ENCODE peak calls at places on chromosome 22, in nine cellular contexts. V is effector memory CD8-positive, alpha-beta T cell; R is PC-9; X is HT-29; Y is AG09309; J is cardiac fibroblast; K is frontal cortex; A is IMR-90; M is AG10803. G is an unnamed sample.
A peak's percentile ranks its signal among the peaks of the same experiment; 100 is the strongest.

GRCh38 chr22:37552560-37553163 is 7.6 kb upstream of the CDC42EP1 start:
- DNase-seq in J (no peak), Y (no peak), K (peak; percentile 14), V (no peak), A (peak; percentile 55), M (peak; percentile 71), X (no peak), R (no peak), G (no peak)

GRCh38 chr22:36234919-36235318 is 4.4 kb downstream of the APOL2 start:
- DNase-seq in R (no peak), X (no peak), K (no peak), V (no peak), A (no peak), Y (no peak), M (no peak), J (no peak), G (no peak)

GRCh38 chr22:30610299-30610698 is 3.3 kb downstream of the TCN2 start:
- DNase-seq in Y (no peak), K (no peak), A (no peak), V (no peak), X (no peak), R (no peak), J (no peak), M (no peak), G (no peak)

GRCh38 chr22:31944700-31945477 is 554 bp downstream of the YWHAH start:
- DNase-seq in K (peak; percentile 68), X (peak; percentile 27), R (no peak), M (no peak), J (no peak), A (no peak), Y (no peak), V (peak; percentile 36), G (no peak)

GRCh38 chr22:37567991-37568390 is 7.7 kb downstream of the CDC42EP1 start:
- DNase-seq in V (no peak), J (no peak), Y (no peak), M (no peak), K (peak; percentile 10), X (no peak), R (no peak), A (no peak), G (no peak)

GRCh38 chr22:47807506-47807905 is 1045.1 kb downstream of the TBC1D22A start:
- DNase-seq in M (no peak), R (no peak), X (no peak), J (no peak), A (no peak), Y (no peak), K (no peak), V (no peak), G (no peak)

GRCh38 chr22:42084874-42085273 is 5.4 kb downstream of the SMDT1 start:
- DNase-seq in J (no peak), V (no peak), X (no peak), R (no peak), K (no peak), M (no peak), A (no peak), Y (no peak), G (no peak)

GRCh38 chr22:43481528-43482309 is 69.9 kb downstream of the MPPED1 start:
- DNase-seq in X (no peak), Y (no peak), K (peak; percentile 32), V (no peak), A (no peak), M (no peak), R (no peak), J (no peak), G (no peak)

GRCh38 chr22:28345304-28345703 is 334.3 kb downstream of the TTC28 start:
- DNase-seq in V (no peak), K (no peak), X (no peak), M (peak; percentile 73), J (peak; percentile 14), A (no peak), R (no peak), Y (no peak), G (no peak)

GRCh38 chr22:32446321-32446720 is 17.9 kb downstream of the BPIFC start:
- DNase-seq in K (no peak), Y (no peak), R (no peak), A (peak; percentile 4), V (no peak), J (peak; percentile 3), M (no peak), X (no peak), G (no peak)

GRCh38 chr22:35918466-35918865 is 110.2 kb downstream of the RBFOX2 start:
- DNase-seq in Y (no peak), R (no peak), A (no peak), V (no peak), X (no peak), K (no peak), J (no peak), M (peak; percentile 41), G (no peak)

GRCh38 chr22:19477321-19478085 is 1.5 kb downstream of the UFD1 start:
- DNase-seq in K (no peak), A (peak; percentile 16), J (peak; percentile 41), X (peak; percentile 7), R (no peak), Y (no peak), V (no peak), M (peak; percentile 35), G (peak; percentile 41)

GRCh38 chr22:24376002-24376401 is 51.4 kb upstream of the ADORA2A start:
- DNase-seq in K (no peak), M (no peak), J (no peak), Y (no peak), X (no peak), R (no peak), A (no peak), V (no peak), G (no peak)

GRCh38 chr22:29346659-29347058 is 31.2 kb upstream of the RASL10A start:
- DNase-seq in X (no peak), A (no peak), R (no peak), J (no peak), Y (no peak), V (no peak), K (no peak), M (no peak), G (no peak)

GRCh38 chr22:26590525-26590858 is 560 bp upstream of the TPST2 start:
- DNase-seq in J (no peak), R (no peak), A (no peak), M (peak; percentile 65), V (no peak), Y (no peak), K (no peak), X (no peak), G (no peak)

GRCh38 chr22:31075961-31076360 is 5.2 kb upstream of the SMTN start:
- DNase-seq in Y (peak; percentile 46), A (peak; percentile 41), V (no peak), M (peak; percentile 95), R (no peak), J (peak; percentile 82), X (no peak), K (no peak), G (peak; percentile 56)

GRCh38 chr22:44828193-44828592 is 75.8 kb downstream of the ARHGAP8 start:
- DNase-seq in A (no peak), M (no peak), Y (no peak), K (no peak), V (no peak), J (peak; percentile 2), R (peak; percentile 31), X (peak; percentile 2), G (peak; percentile 4)

GRCh38 chr22:26586556-26587325 is 3.2 kb downstream of the TPST2 start:
- DNase-seq in X (no peak), R (no peak), J (no peak), K (no peak), Y (no peak), V (no peak), A (no peak), M (no peak), G (no peak)

GRCh38 chr22:25419247-25420113 is 145.0 kb upstream of the GRK3 start:
- DNase-seq in V (no peak), A (peak; percentile 47), Y (no peak), M (peak; percentile 20), J (peak; percentile 9), X (no peak), K (no peak), R (no peak), G (peak; percentile 52)

GRCh38 chr22:32539631-32540449 is 65.2 kb downstream of the FBXO7 start:
- DNase-seq in X (no peak), R (peak; percentile 72), J (no peak), Y (no peak), V (no peak), K (no peak), A (no peak), M (no peak), G (no peak)

GRCh38 chr22:45336971-45337431 is 27.3 kb downstream of the FAM118A start:
- DNase-seq in K (no peak), V (no peak), M (peak; percentile 38), X (no peak), J (peak; percentile 6), R (no peak), Y (no peak), A (no peak), G (no peak)

GRCh38 chr22:24002272-24002671 is 3.0 kb downstream of the GSTT4 start:
- DNase-seq in Y (no peak), J (no peak), A (no peak), R (no peak), V (no peak), X (no peak), M (no peak), K (no peak), G (no peak)

GRCh38 chr22:46233231-46233630 is 16.9 kb downstream of the CDPF1 start:
- DNase-seq in R (no peak), V (no peak), K (no peak), J (peak; percentile 53), M (peak; percentile 41), Y (no peak), X (no peak), A (peak; percentile 29), G (peak; percentile 7)

GRCh38 chr22:29041408-29041807 is 20.2 kb downstream of the C22orf31 start:
- DNase-seq in A (peak; percentile 82), V (no peak), Y (no peak), X (no peak), R (no peak), K (no peak), J (peak; percentile 71), M (peak; percentile 61), G (peak; percentile 65)

GRCh38 chr22:43268261-43268660 is 74.9 kb downstream of the SCUBE1 start:
- DNase-seq in X (no peak), M (no peak), V (no peak), J (no peak), R (no peak), K (no peak), A (no peak), Y (no peak), G (no peak)

GRCh38 chr22:18033204-18033998 is 9.0 kb upstream of the MICAL3 start:
- DNase-seq in M (peak; percentile 86), A (peak; percentile 41), J (peak; percentile 57), Y (no peak), K (no peak), V (no peak), R (no peak), X (no peak), G (peak; percentile 49)

GRCh38 chr22:18975434-18976196 is 39.5 kb upstream of the PRODH start:
- DNase-seq in J (no peak), V (no peak), M (no peak), X (no peak), A (no peak), K (no peak), R (no peak), Y (no peak), G (no peak)

GRCh38 chr22:35231585-35232084 is 25.7 kb upstream of the HMGXB4 start:
- DNase-seq in Y (no peak), R (peak; percentile 74), V (peak; percentile 53), K (no peak), A (peak; percentile 55), X (peak; percentile 83), J (peak; percentile 79), M (peak; percentile 52), G (peak; percentile 81)

GRCh38 chr22:35552186-35552842 is 11.7 kb downstream of the RASD2 start:
- DNase-seq in M (no peak), J (peak; percentile 42), X (peak; percentile 62), A (no peak), K (no peak), R (peak; percentile 51), V (peak; percentile 67), Y (no peak), G (peak; percentile 79)

GRCh38 chr22:27489265-27489675 is 312.3 kb downstream of the MN1 start:
- DNase-seq in A (peak; percentile 52), V (no peak), K (no peak), M (no peak), J (peak; percentile 86), Y (no peak), R (no peak), X (no peak), G (peak; percentile 57)

GRCh38 chr22:20414450-20414849 is 20.5 kb downstream of the ZNF74 start:
- DNase-seq in X (no peak), M (no peak), A (no peak), K (no peak), Y (no peak), J (no peak), V (no peak), R (no peak), G (no peak)